ENCODE peak calls at places on chromosomes 4 and X, in eight cellular contexts. O is NCI-H774; P is stimulated activated CD8-positive, alpha-beta memory T cell treated with anti-CD3 and anti-CD28 coated beads, Interleukin-7, amount 100 ng/mL, for 4 hours; N is lower leg skin; I is NCI-H510A treated with DMSO at 0.1 percent for 48 hours; H is endothelial cell of umbilical vein; K is SJSA1; R is ELR. L is an unnamed sample.

GRCh38 chr4:139054791-139055376 is 39.3 kb downstream of the NOCT start:
- DNase-seq in R (peak), I (no peak), O (no peak), N (no peak), K (no peak), P (no peak), H (no peak), L (no peak)

GRCh38 chr4:128220286-128221235 is 67.1 kb downstream of the PGRMC2 start:
- DNase-seq in H (peak), R (peak), K (no peak), P (no peak), I (no peak), O (no peak), N (no peak), L (peak)

GRCh38 chr4:121749225-121749624 is 15.7 kb downstream of the SMIM43 start:
- DNase-seq in K (no peak), H (no peak), N (no peak), O (no peak), R (no peak), I (no peak), P (no peak), L (no peak)

GRCh38 chrX:125248931-125249330 is 70.7 kb upstream of the TEX13C start:
- DNase-seq in O (no peak), H (no peak), R (no peak), K (no peak), I (no peak), N (no peak), P (no peak), L (no peak)

GRCh38 chrX:18047440-18047940 is 173.2 kb downstream of the BEND2 start:
- DNase-seq in K (no peak), P (no peak), H (no peak), I (no peak), N (no peak), O (no peak), R (no peak), L (peak)

GRCh38 chrX:123013141-123013540 is 170.9 kb upstream of the GRIA3 start:
- DNase-seq in H (no peak), N (no peak), R (no peak), I (no peak), O (no peak), P (no peak), K (no peak), L (no peak)

GRCh38 chrX:52594658-52595057 is 60.0 kb downstream of the SSX7 start:
- DNase-seq in H (no peak), R (no peak), K (no peak), O (no peak), P (no peak), I (no peak), N (no peak), L (no peak)

GRCh38 chr4:55948726-55949479 is at the start of gene CEP135:
- DNase-seq in N (peak), K (peak), P (peak), H (peak), I (peak), O (peak), R (peak), L (peak)

GRCh38 chr4:101239685-101240084 is 107.6 kb downstream of the PPP3CA start:
- DNase-seq in H (no peak), P (no peak), N (no peak), K (no peak), O (no peak), R (peak), I (no peak), L (no peak)

GRCh38 chr4:154018659-154019058 is 229.8 kb upstream of the SFRP2 start:
- DNase-seq in N (no peak), K (no peak), O (no peak), R (no peak), P (no peak), I (no peak), H (no peak), L (no peak)

GRCh38 chr4:38368612-38369011 is 295.4 kb upstream of the KLF3 start:
- DNase-seq in N (no peak), R (peak), P (no peak), O (no peak), H (no peak), I (no peak), K (peak), L (peak)